ENCODE peak calls at places on chromosomes 11 and 22, in ten cellular contexts. G is astrocyte of the spinal cord, U is fibroblast of lung, L is cardiac fibroblast, H is brain microvascular endothelial cell, V is A549, B is RWPE1, C is HFFc6, E is SK-N-SH, S is astrocyte of the cerebellum. N is an unnamed sample.
A peak's percentile ranks its signal among the peaks of the same experiment; 100 is the strongest.

GRCh38 chr11:79762271-79762935 is 321.6 kb upstream of the TENM4 start:
- DNase-seq in G (no peak), U (peak; percentile 36), L (no peak), H (peak; percentile 4), V (no peak), B (no peak), C (no peak), E (no peak), S (no peak), N (no peak)

GRCh38 chr11:7251836-7252682 is at the start of gene SYT9:
- DNase-seq in G (peak; percentile 16), U (peak; percentile 1), L (peak; percentile 29), H (peak; percentile 2), V (peak; percentile 38), B (peak; percentile 22), C (no peak), E (peak; percentile 85), S (no peak), N (no peak)

GRCh38 chr11:120129570-120129969 is 8.3 kb downstream of the TRIM29 start:
- DNase-seq in G (no peak), U (no peak), L (no peak), H (no peak), V (no peak), B (no peak), C (no peak), E (no peak), S (no peak), N (no peak)

GRCh38 chr11:70503201-70503877 is 105.0 kb downstream of the CTTN start:
- DNase-seq in G (no peak), U (no peak), L (no peak), H (no peak), V (no peak), B (no peak), C (no peak), E (no peak), S (no peak), N (no peak)

GRCh38 chr11:75592699-75593098 is 30.6 kb downstream of the SERPINH1 start:
- DNase-seq in G (no peak), U (no peak), L (no peak), H (no peak), V (no peak), B (no peak), C (no peak), E (no peak), S (no peak), N (no peak)

GRCh38 chr22:44623771-44624510 is 78.1 kb upstream of the PRR5 start:
- DNase-seq in G (no peak), U (peak; percentile 17), L (peak; percentile 40), H (peak; percentile 11), V (peak; percentile 30), B (peak; percentile 16), C (no peak), E (no peak), S (no peak), N (no peak)

GRCh38 chr22:37273846-37274225 is 8.5 kb upstream of the CYTH4 start:
- DNase-seq in G (no peak), U (no peak), L (no peak), H (no peak), V (no peak), B (no peak), C (no peak), E (no peak), S (no peak), N (no peak)

GRCh38 chr11:10778217-10778970 is 27.3 kb downstream of the CTR9 start:
- DNase-seq in G (peak; percentile 73), U (peak; percentile 89), L (peak; percentile 98), H (peak; percentile 95), V (no peak), B (no peak), C (peak; percentile 88), E (peak; percentile 78), S (peak; percentile 19), N (no peak)

GRCh38 chr11:79045811-79046304 is 395.0 kb downstream of the TENM4 start:
- DNase-seq in G (peak; percentile 43), U (no peak), L (no peak), H (no peak), V (no peak), B (peak; percentile 62), C (peak; percentile 20), E (no peak), S (no peak), N (no peak)

GRCh38 chr11:13118194-13118593 is 109.1 kb downstream of the RASSF10 start:
- DNase-seq in G (peak; percentile 95), U (peak; percentile 81), L (peak; percentile 83), H (peak; percentile 85), V (peak; percentile 46), B (peak; percentile 63), C (peak; percentile 99), E (no peak), S (peak; percentile 83), N (no peak)

GRCh38 chr11:119702261-119702591 is 26.8 kb downstream of the NECTIN1 start:
- DNase-seq in G (peak; percentile 54), U (peak; percentile 20), L (no peak), H (peak; percentile 10), V (no peak), B (no peak), C (peak; percentile 30), E (peak; percentile 77), S (no peak), N (no peak)

GRCh38 chr11:130391692-130392091 is 36.7 kb downstream of the ADAMTS8 start:
- DNase-seq in G (no peak), U (no peak), L (no peak), H (no peak), V (no peak), B (no peak), C (no peak), E (no peak), S (no peak), N (no peak)

GRCh38 chr11:121769191-121769590 is 316.4 kb upstream of the SORL1-AS1 start:
- DNase-seq in G (no peak), U (no peak), L (no peak), H (no peak), V (no peak), B (no peak), C (no peak), E (no peak), S (no peak), N (no peak)

GRCh38 chr11:71489311-71490043 is 36.5 kb downstream of the NADSYN1 start:
- DNase-seq in G (peak; percentile 43), U (peak; percentile 22), L (peak; percentile 74), H (peak; percentile 72), V (peak; percentile 27), B (peak; percentile 11), C (peak; percentile 2), E (no peak), S (no peak), N (peak; percentile 19)

GRCh38 chr11:58011771-58012170 is 11.9 kb upstream of the OR9Q1 start:
- DNase-seq in G (no peak), U (no peak), L (no peak), H (no peak), V (no peak), B (no peak), C (no peak), E (no peak), S (no peak), N (no peak)
- TF ChIP-seq CTCF in G (no peak), U (no peak), L (no peak), H (no peak), V (no peak), B (no peak), C (no peak), E (no peak), S (no peak), N (no peak)

GRCh38 chr11:129013737-129014475 is 71.2 kb upstream of the TP53AIP1 start:
- DNase-seq in G (no peak), U (no peak), L (no peak), H (no peak), V (no peak), B (no peak), C (no peak), E (no peak), S (no peak), N (no peak)

GRCh38 chr11:129021295-129021694 is 78.6 kb upstream of the TP53AIP1 start:
- DNase-seq in G (no peak), U (no peak), L (peak; percentile 25), H (no peak), V (no peak), B (no peak), C (no peak), E (no peak), S (no peak), N (no peak)

GRCh38 chr11:129023968-129024676 is 81.5 kb upstream of the TP53AIP1 start:
- DNase-seq in G (peak; percentile 38), U (no peak), L (no peak), H (peak; percentile 21), V (no peak), B (peak; percentile 82), C (no peak), E (no peak), S (no peak), N (no peak)

GRCh38 chr11:129018991-129019390 is 76.3 kb upstream of the TP53AIP1 start:
- DNase-seq in G (no peak), U (no peak), L (no peak), H (no peak), V (no peak), B (no peak), C (no peak), E (no peak), S (no peak), N (no peak)
- TF ChIP-seq CTCF in G (no peak), U (no peak), L (no peak), H (no peak), V (no peak), B (no peak), C (no peak), E (no peak), S (no peak), N (no peak)

DNA sequence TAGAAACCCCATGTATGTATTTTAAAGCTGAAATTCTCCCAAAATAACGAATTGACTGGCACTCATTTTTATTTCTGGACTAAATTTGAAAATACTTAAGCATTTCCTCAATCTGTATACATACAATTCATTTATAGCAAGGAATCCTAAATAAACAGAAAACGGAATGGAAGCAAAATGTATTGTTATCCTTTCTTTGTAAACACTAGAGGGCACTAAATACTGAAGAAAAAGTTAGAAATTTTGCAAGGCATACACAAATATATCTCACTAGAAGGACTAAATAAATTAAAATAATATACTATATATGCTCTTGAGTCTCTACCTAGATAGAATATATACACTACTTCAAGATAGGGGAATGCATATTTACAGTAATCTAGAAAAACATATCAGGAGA is 23.1 kb upstream of the ANO5 start:
- DNase-seq in G (no peak), U (no peak), L (peak; percentile 6), H (no peak), V (no peak), B (no peak), C (no peak), E (no peak), S (no peak), N (no peak)
- TF ChIP-seq CTCF in G (peak; percentile 2), U (no peak), L (peak; percentile 23), H (no peak), V (peak; percentile 49), B (peak; percentile 36), C (peak; percentile 65), E (peak; percentile 62), S (no peak), N (peak; percentile 9)

DNA sequence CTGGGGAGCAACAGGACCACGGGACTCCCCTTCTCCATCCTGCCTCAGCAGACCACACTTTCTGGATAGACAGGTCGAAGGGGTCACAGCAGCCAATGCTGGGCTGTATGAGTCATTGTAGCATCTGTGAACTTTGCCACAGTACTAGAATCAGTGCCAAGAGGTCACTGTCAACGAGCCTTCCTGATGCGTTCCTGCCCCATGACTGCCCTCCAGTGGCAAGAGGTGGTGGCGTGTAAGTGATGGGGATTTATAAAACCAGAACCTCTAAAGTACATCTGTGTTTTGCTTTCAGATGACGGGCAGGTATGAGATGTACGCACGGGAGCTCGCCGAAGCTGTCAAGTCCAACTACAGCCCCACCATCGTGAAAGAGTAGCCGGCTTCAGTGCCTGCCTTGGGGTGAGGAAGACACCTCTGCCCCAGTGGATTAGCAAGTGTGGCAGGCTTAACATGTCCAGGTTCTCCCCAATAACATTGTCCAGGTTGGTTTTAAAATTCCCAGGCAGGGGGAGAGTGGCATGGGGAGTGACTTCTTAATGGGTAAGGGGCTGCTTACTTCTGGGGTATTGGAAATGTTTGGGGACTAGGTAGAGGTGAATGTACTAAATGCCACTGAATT is 29.4 kb downstream of the GUCD1 start:
- DNase-seq in G (peak; percentile 38), U (peak; percentile 71), L (peak; percentile 78), H (peak; percentile 74), V (peak; percentile 67), B (peak; percentile 60), C (peak; percentile 51), E (peak; percentile 77), S (peak; percentile 16), N (peak; percentile 76)
- TF ChIP-seq CTCF in G (peak; percentile 93), U (peak; percentile 92), L (peak; percentile 94), H (peak; percentile 96), V (peak; percentile 67), B (peak; percentile 86), C (peak; percentile 90), E (peak; percentile 93), S (peak; percentile 89), N (peak; percentile 93)